ENCODE peak calls at places on chromosomes 16 and 17, in four cellular contexts. A is GM12878, J is HepG2, R is H1. U is an unnamed sample.
A peak's percentile ranks its signal among the peaks of the same experiment; 100 is the strongest.

GRCh38 chr17:6491071-6491700 is 46.9 kb downstream of the PIMREG start:
- DNase-seq in A (no peak), J (no peak), R (no peak), U (no peak)

GRCh38 chr16:67951485-67951884 is 7.6 kb upstream of the LCAT start:
- DNase-seq in A (no peak), J (no peak), R (no peak), U (no peak)

GRCh38 chr17:7839890-7840260 is 5.9 kb downstream of the KDM6B start:
- DNase-seq in A (no peak), J (peak; percentile 28), R (no peak), U (no peak)

GRCh38 chr16:15054357-15055140 is 1.3 kb downstream of the NTAN1 start:
- DNase-seq in A (no peak), J (no peak), R (no peak), U (no peak)

GRCh38 chr16:64865037-64865696 is 256.7 kb downstream of the CDH11 start:
- DNase-seq in A (no peak), J (no peak), R (no peak), U (no peak)

GRCh38 chr16:82704369-82704768 is 77.6 kb downstream of the CDH13 start:
- DNase-seq in A (no peak), J (no peak), R (no peak), U (no peak)

GRCh38 chr17:78898947-78899346 is 4.1 kb downstream of the CEP295NL start:
- DNase-seq in A (no peak), J (no peak), R (no peak), U (no peak)

GRCh38 chr16:76653390-76654026 is 376.3 kb downstream of the CNTNAP4 start:
- DNase-seq in A (peak; percentile 9), J (peak; percentile 71), R (no peak), U (peak; percentile 43)

GRCh38 chr16:73253922-73254480 is 206.1 kb upstream of the ZFHX3 start:
- DNase-seq in A (no peak), J (no peak), R (no peak), U (no peak)

GRCh38 chr17:50059759-50060273 is 3.9 kb downstream of the ITGA3 start:
- DNase-seq in A (no peak), J (no peak), R (no peak), U (no peak)

GRCh38 chr16:11107781-11108465 is 148.1 kb downstream of the SOCS1 start:
- DNase-seq in A (no peak), J (no peak), R (no peak), U (no peak)

GRCh38 chr16:9225527-9226316 is 134.3 kb downstream of the HAPSTR1 start:
- DNase-seq in A (no peak), J (peak; percentile 59), R (no peak), U (peak; percentile 32)

GRCh38 chr17:20266806-20267458 is 200.4 kb downstream of the LGALS9B start:
- DNase-seq in A (no peak), J (no peak), R (no peak), U (no peak)

GRCh38 chr17:27569257-27569722 is 61.7 kb upstream of the LGALS9 start:
- DNase-seq in A (no peak), J (no peak), R (peak; percentile 81), U (peak; percentile 25)

GRCh38 chr17:58219789-58220183 is 731 bp upstream of the MKS1 start:
- DNase-seq in A (no peak), J (peak; percentile 73), R (no peak), U (no peak)

GRCh38 chr17:70130274-70130673 is 39.1 kb upstream of the KCNJ2 start:
- DNase-seq in A (no peak), J (no peak), R (no peak), U (no peak)

GRCh38 chr17:60819447-60820130 is 141.9 kb downstream of the BCAS3 start:
- DNase-seq in A (no peak), J (no peak), R (no peak), U (no peak)

GRCh38 chr16:2090819-2091721 is 43.3 kb downstream of the TSC2 start:
- DNase-seq in A (no peak), J (no peak), R (peak; percentile 97), U (peak; percentile 68)

GRCh38 chr17:54372071-54372720 is 528.5 kb upstream of the TOM1L1 start:
- DNase-seq in A (no peak), J (no peak), R (no peak), U (peak; percentile 3)

GRCh38 chr16:14057878-14058382 is 13.2 kb upstream of the MRTFB start:
- DNase-seq in A (no peak), J (no peak), R (no peak), U (no peak)

GRCh38 chr17:16438557-16439302 is 23.4 kb downstream of the TRPV2 start:
- DNase-seq in A (peak; percentile 98), J (peak; percentile 100), R (peak; percentile 91), U (peak; percentile 96)

GRCh38 chr17:1608676-1609075 is 20.0 kb downstream of the SLC43A2 start:
- DNase-seq in A (no peak), J (no peak), R (no peak), U (no peak)

GRCh38 chr16:50635505-50636392 is 45.4 kb downstream of the SNX20 start:
- DNase-seq in A (no peak), J (no peak), R (no peak), U (no peak)

GRCh38 chr17:49971848-49972485 is 3.0 kb downstream of the DLX4 start:
- DNase-seq in A (no peak), J (no peak), R (no peak), U (no peak)

GRCh38 chr16:17392857-17393421 is 77.8 kb downstream of the XYLT1 start:
- DNase-seq in A (no peak), J (no peak), R (no peak), U (no peak)

GRCh38 chr17:250487-251300 is 69.2 kb upstream of the DOC2B start:
- DNase-seq in A (no peak), J (no peak), R (peak; percentile 34), U (no peak)

GRCh38 chr17:19409509-19409908 is 1.5 kb upstream of the RNF112 start:
- DNase-seq in A (no peak), J (no peak), R (no peak), U (no peak)

GRCh38 chr17:18985475-18985874 is 19.1 kb downstream of the FAM83G start:
- DNase-seq in A (no peak), J (no peak), R (no peak), U (no peak)

GRCh38 chr16:24035127-24035842 is 199.5 kb downstream of the PRKCB start:
- DNase-seq in A (no peak), J (no peak), R (no peak), U (no peak)

GRCh38 chr17:35046740-35047283 is 16.7 kb downstream of the RFFL start:
- DNase-seq in A (peak; percentile 81), J (peak; percentile 63), R (no peak), U (no peak)

GRCh38 chr16:78696797-78697196 is 597.3 kb downstream of the WWOX start:
- DNase-seq in A (no peak), J (no peak), R (no peak), U (no peak)

GRCh38 chr17:80106176-80106575 is 4.8 kb downstream of the GAA start:
- DNase-seq in A (no peak), J (no peak), R (no peak), U (no peak)

GRCh38 chr16:54867302-54867832 is 63.3 kb upstream of the IRX5 start:
- DNase-seq in A (no peak), J (no peak), R (no peak), U (no peak)

GRCh38 chr16:70750893-70751467 is 50.0 kb downstream of the VAC14 start:
- DNase-seq in A (no peak), J (no peak), R (no peak), U (no peak)

GRCh38 chr16:81394416-81394815 is 50.2 kb upstream of the CMIP start:
- DNase-seq in A (no peak), J (no peak), R (no peak), U (no peak)

GRCh38 chr16:79599256-79599836 is 1.2 kb downstream of the MAF start:
- DNase-seq in A (no peak), J (no peak), R (peak; percentile 69), U (no peak)

GRCh38 chr17:17889922-17890321 is 53.1 kb upstream of the SREBF1 start:
- DNase-seq in A (no peak), J (no peak), R (no peak), U (no peak)
- TF ChIP-seq YY1 in A (no peak), J (no peak), R (no peak), U (no peak)

GRCh38 chr16:47833771-47834170 is 322.0 kb downstream of the ABCC12 start:
- DNase-seq in A (no peak), J (no peak), R (no peak), U (no peak)

GRCh38 chr16:47834485-47835024 is 321.2 kb downstream of the ABCC12 start:
- DNase-seq in A (no peak), J (no peak), R (no peak), U (no peak)
- TF ChIP-seq SUZ12 in A (no peak), J (no peak), R (no peak), U (no peak)

GRCh38 chr17:61966201-61966600 is 38.4 kb upstream of the INTS2 start:
- DNase-seq in A (no peak), J (no peak), R (no peak), U (no peak)
- H3K36me3 ChIP-seq in A (peaks cover 7% of the 10 kb centered on the region), J (peaks cover 29% of the 10 kb centered on the region), R (peaks cover 17% of the 10 kb centered on the region), U (peaks cover 89% of the 10 kb centered on the region)

GRCh38 chr16:57795431-57795878 is 6.8 kb downstream of the KIFC3 start:
- DNase-seq in A (no peak), J (peak; percentile 73), R (peak; percentile 72), U (peak; percentile 70)
- TF ChIP-seq YY1 in A (no peak), J (no peak), R (peak; percentile 82), U (no peak)

DNA sequence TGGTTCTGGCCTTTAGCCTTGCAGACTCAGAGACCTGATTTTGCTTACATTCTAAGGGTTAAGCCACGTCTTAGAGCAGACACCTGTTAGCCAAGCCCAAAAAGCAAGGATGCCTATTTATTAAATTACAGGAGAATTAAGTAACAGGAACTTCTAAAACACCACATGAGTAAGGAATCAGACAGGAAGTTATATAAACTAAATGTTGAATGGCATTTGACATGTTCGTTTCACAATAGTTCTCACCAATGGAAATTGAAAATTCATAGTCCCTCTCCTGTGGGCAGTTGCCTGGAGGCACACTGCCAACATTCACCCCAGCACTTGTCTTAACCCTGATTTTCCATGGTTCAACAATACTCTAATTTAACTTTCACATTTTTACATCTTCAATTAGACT is 9.0 kb downstream of the KRTAP9-7 start:
- DNase-seq in A (no peak), J (no peak), R (no peak), U (no peak)
- TF ChIP-seq SUZ12 in A (no peak), J (no peak), R (no peak), U (no peak)

GRCh38 chr17:63854709-63855108 is 12.2 kb upstream of the SMARCD2 start:
- DNase-seq in A (no peak), J (peak; percentile 41), R (no peak), U (no peak)
- H3K36me3 ChIP-seq in A (no peaks in the 10 kb centered on the region), J (no peaks in the 10 kb centered on the region), R (no peaks in the 10 kb centered on the region), U (no peaks in the 10 kb centered on the region)

U was measured in NT2/D1.